ENCODE peak calls at places on chromosomes 13 and 19, in five cellular contexts. One of them, this sample, is unnamed.

GRCh38 chr13:99528547-99528946 is 27.3 kb downstream of the TM9SF2 start:
- DNase-seq in T-helper 1 cell: peak
- DNase-seq in fibroblast of lung: peak
- DNase-seq in nucleus accumbens: no peak
- DNase-seq in stimulated activated CD4-positive, alpha-beta T cell treated with anti-CD3 and anti-CD28 coated beads, Interleukin-4, amount 100 ng/mL, for 4 hours: no peak
- DNase-seq in this sample: no peak

GRCh38 chr19:10812902-10813404 is 23.1 kb downstream of the TMED1 start:
- DNase-seq in T-helper 1 cell: no peak
- DNase-seq in fibroblast of lung: peak
- DNase-seq in stimulated activated CD4-positive, alpha-beta T cell treated with anti-CD3 and anti-CD28 coated beads, Interleukin-4, amount 100 ng/mL, for 4 hours: peak
- DNase-seq in nucleus accumbens: no peak
- DNase-seq in this sample: no peak

GRCh38 chr13:52348081-52348480 is 57.9 kb downstream of the THSD1 start:
- DNase-seq in stimulated activated CD4-positive, alpha-beta T cell treated with anti-CD3 and anti-CD28 coated beads, Interleukin-4, amount 100 ng/mL, for 4 hours: no peak
- DNase-seq in nucleus accumbens: no peak
- DNase-seq in fibroblast of lung: peak
- DNase-seq in T-helper 1 cell: no peak
- DNase-seq in this sample: no peak

GRCh38 chr13:33871207-33872004 is 53.5 kb downstream of the RFC3 start:
- DNase-seq in T-helper 1 cell: no peak
- DNase-seq in stimulated activated CD4-positive, alpha-beta T cell treated with anti-CD3 and anti-CD28 coated beads, Interleukin-4, amount 100 ng/mL, for 4 hours: no peak
- DNase-seq in nucleus accumbens: no peak
- DNase-seq in fibroblast of lung: no peak
- DNase-seq in this sample: no peak

GRCh38 chr13:106114981-106115554 is 420.4 kb downstream of the EFNB2 start:
- DNase-seq in T-helper 1 cell: no peak
- DNase-seq in fibroblast of lung: peak
- DNase-seq in nucleus accumbens: no peak
- DNase-seq in stimulated activated CD4-positive, alpha-beta T cell treated with anti-CD3 and anti-CD28 coated beads, Interleukin-4, amount 100 ng/mL, for 4 hours: no peak
- DNase-seq in this sample: no peak

GRCh38 chr19:46824887-46825730 is 25.5 kb downstream of the AP2S1 start:
- DNase-seq in stimulated activated CD4-positive, alpha-beta T cell treated with anti-CD3 and anti-CD28 coated beads, Interleukin-4, amount 100 ng/mL, for 4 hours: no peak
- DNase-seq in T-helper 1 cell: no peak
- DNase-seq in fibroblast of lung: peak
- DNase-seq in nucleus accumbens: no peak
- DNase-seq in this sample: no peak

GRCh38 chr19:9850235-9850959 is 15.3 kb downstream of the PIN1 start:
- DNase-seq in stimulated activated CD4-positive, alpha-beta T cell treated with anti-CD3 and anti-CD28 coated beads, Interleukin-4, amount 100 ng/mL, for 4 hours: no peak
- DNase-seq in T-helper 1 cell: no peak
- DNase-seq in fibroblast of lung: no peak
- DNase-seq in nucleus accumbens: no peak
- DNase-seq in this sample: no peak

GRCh38 chr13:98942997-98943396 is 34.9 kb downstream of the DOCK9 start:
- DNase-seq in nucleus accumbens: no peak
- DNase-seq in stimulated activated CD4-positive, alpha-beta T cell treated with anti-CD3 and anti-CD28 coated beads, Interleukin-4, amount 100 ng/mL, for 4 hours: no peak
- DNase-seq in fibroblast of lung: peak
- DNase-seq in T-helper 1 cell: no peak
- DNase-seq in this sample: no peak

GRCh38 chr19:3353493-3353892 is 12.9 kb upstream of the NFIC start:
- DNase-seq in stimulated activated CD4-positive, alpha-beta T cell treated with anti-CD3 and anti-CD28 coated beads, Interleukin-4, amount 100 ng/mL, for 4 hours: no peak
- DNase-seq in fibroblast of lung: no peak
- DNase-seq in T-helper 1 cell: no peak
- DNase-seq in nucleus accumbens: no peak
- DNase-seq in this sample: no peak

GRCh38 chr13:24050292-24050711 is 110.2 kb upstream of the SPATA13 start:
- DNase-seq in stimulated activated CD4-positive, alpha-beta T cell treated with anti-CD3 and anti-CD28 coated beads, Interleukin-4, amount 100 ng/mL, for 4 hours: no peak
- DNase-seq in nucleus accumbens: peak
- DNase-seq in fibroblast of lung: peak
- DNase-seq in T-helper 1 cell: no peak
- DNase-seq in this sample: no peak

GRCh38 chr13:111661052-111661451 is 340.6 kb downstream of the TEX29 start:
- DNase-seq in stimulated activated CD4-positive, alpha-beta T cell treated with anti-CD3 and anti-CD28 coated beads, Interleukin-4, amount 100 ng/mL, for 4 hours: no peak
- DNase-seq in T-helper 1 cell: no peak
- DNase-seq in fibroblast of lung: no peak
- DNase-seq in nucleus accumbens: no peak
- DNase-seq in this sample: no peak

GRCh38 chr19:47005873-47006272 is 13.8 kb upstream of the NPAS1 start:
- DNase-seq in stimulated activated CD4-positive, alpha-beta T cell treated with anti-CD3 and anti-CD28 coated beads, Interleukin-4, amount 100 ng/mL, for 4 hours: no peak
- DNase-seq in nucleus accumbens: no peak
- DNase-seq in fibroblast of lung: no peak
- DNase-seq in T-helper 1 cell: no peak
- DNase-seq in this sample: no peak

GRCh38 chr13:51624207-51624606 is 39.9 kb downstream of the WDFY2 start:
- DNase-seq in T-helper 1 cell: no peak
- DNase-seq in fibroblast of lung: no peak
- DNase-seq in stimulated activated CD4-positive, alpha-beta T cell treated with anti-CD3 and anti-CD28 coated beads, Interleukin-4, amount 100 ng/mL, for 4 hours: no peak
- DNase-seq in nucleus accumbens: no peak
- DNase-seq in this sample: no peak

GRCh38 chr19:50003810-50004419 is 21.3 kb downstream of the VRK3 start:
- DNase-seq in fibroblast of lung: peak
- DNase-seq in T-helper 1 cell: no peak
- DNase-seq in stimulated activated CD4-positive, alpha-beta T cell treated with anti-CD3 and anti-CD28 coated beads, Interleukin-4, amount 100 ng/mL, for 4 hours: no peak
- DNase-seq in nucleus accumbens: no peak
- DNase-seq in this sample: no peak

GRCh38 chr13:33017410-33017929 is 1.2 kb downstream of the KL start:
- DNase-seq in stimulated activated CD4-positive, alpha-beta T cell treated with anti-CD3 and anti-CD28 coated beads, Interleukin-4, amount 100 ng/mL, for 4 hours: peak
- DNase-seq in T-helper 1 cell: no peak
- DNase-seq in nucleus accumbens: peak
- DNase-seq in fibroblast of lung: peak
- DNase-seq in this sample: no peak

GRCh38 chr19:38731654-38732301 is 12.5 kb downstream of the CAPN12 start:
- DNase-seq in T-helper 1 cell: no peak
- DNase-seq in nucleus accumbens: no peak
- DNase-seq in fibroblast of lung: no peak
- DNase-seq in stimulated activated CD4-positive, alpha-beta T cell treated with anti-CD3 and anti-CD28 coated beads, Interleukin-4, amount 100 ng/mL, for 4 hours: no peak
- DNase-seq in this sample: no peak

GRCh38 chr19:36150586-36150985 is 1.7 kb downstream of the COX7A1 start:
- DNase-seq in nucleus accumbens: no peak
- DNase-seq in fibroblast of lung: no peak
- DNase-seq in stimulated activated CD4-positive, alpha-beta T cell treated with anti-CD3 and anti-CD28 coated beads, Interleukin-4, amount 100 ng/mL, for 4 hours: no peak
- DNase-seq in T-helper 1 cell: no peak
- DNase-seq in this sample: no peak

GRCh38 chr13:26390203-26390602 is 136.3 kb downstream of the CDK8 start:
- DNase-seq in T-helper 1 cell: no peak
- DNase-seq in nucleus accumbens: no peak
- DNase-seq in stimulated activated CD4-positive, alpha-beta T cell treated with anti-CD3 and anti-CD28 coated beads, Interleukin-4, amount 100 ng/mL, for 4 hours: no peak
- DNase-seq in fibroblast of lung: no peak
- DNase-seq in this sample: no peak

GRCh38 chr19:24101459-24102122 is 14.6 kb downstream of the ZNF254 start:
- DNase-seq in fibroblast of lung: no peak
- DNase-seq in stimulated activated CD4-positive, alpha-beta T cell treated with anti-CD3 and anti-CD28 coated beads, Interleukin-4, amount 100 ng/mL, for 4 hours: no peak
- DNase-seq in T-helper 1 cell: no peak
- DNase-seq in nucleus accumbens: no peak
- DNase-seq in this sample: no peak

GRCh38 chr19:50427997-50428425 is 4.7 kb upstream of the MYBPC2 start:
- DNase-seq in stimulated activated CD4-positive, alpha-beta T cell treated with anti-CD3 and anti-CD28 coated beads, Interleukin-4, amount 100 ng/mL, for 4 hours: peak
- DNase-seq in fibroblast of lung: peak
- DNase-seq in nucleus accumbens: peak
- DNase-seq in T-helper 1 cell: peak
- DNase-seq in this sample: no peak

GRCh38 chr13:75038315-75038881 is 443.6 kb downstream of the TBC1D4 start:
- DNase-seq in stimulated activated CD4-positive, alpha-beta T cell treated with anti-CD3 and anti-CD28 coated beads, Interleukin-4, amount 100 ng/mL, for 4 hours: no peak
- DNase-seq in nucleus accumbens: no peak
- DNase-seq in fibroblast of lung: no peak
- DNase-seq in T-helper 1 cell: no peak
- DNase-seq in this sample: no peak

GRCh38 chr13:21817878-21818277 is 147.0 kb downstream of the FGF9 start:
- DNase-seq in stimulated activated CD4-positive, alpha-beta T cell treated with anti-CD3 and anti-CD28 coated beads, Interleukin-4, amount 100 ng/mL, for 4 hours: no peak
- DNase-seq in T-helper 1 cell: no peak
- DNase-seq in fibroblast of lung: no peak
- DNase-seq in nucleus accumbens: no peak
- DNase-seq in this sample: no peak

GRCh38 chr19:3740431-3740830 is 21.1 kb downstream of the APBA3 start:
- DNase-seq in fibroblast of lung: no peak
- DNase-seq in stimulated activated CD4-positive, alpha-beta T cell treated with anti-CD3 and anti-CD28 coated beads, Interleukin-4, amount 100 ng/mL, for 4 hours: no peak
- DNase-seq in nucleus accumbens: no peak
- DNase-seq in T-helper 1 cell: no peak
- DNase-seq in this sample: no peak

GRCh38 chr19:53977429-53977990 is 13.9 kb upstream of the CACNG6 start:
- DNase-seq in T-helper 1 cell: peak
- DNase-seq in stimulated activated CD4-positive, alpha-beta T cell treated with anti-CD3 and anti-CD28 coated beads, Interleukin-4, amount 100 ng/mL, for 4 hours: peak
- DNase-seq in nucleus accumbens: peak
- DNase-seq in fibroblast of lung: peak
- DNase-seq in this sample: peak

GRCh38 chr13:51557875-51558604 is 26.2 kb upstream of the WDFY2 start:
- DNase-seq in nucleus accumbens: no peak
- DNase-seq in T-helper 1 cell: no peak
- DNase-seq in stimulated activated CD4-positive, alpha-beta T cell treated with anti-CD3 and anti-CD28 coated beads, Interleukin-4, amount 100 ng/mL, for 4 hours: no peak
- DNase-seq in fibroblast of lung: peak
- DNase-seq in this sample: no peak

GRCh38 chr13:40812102-40812501 is 22.7 kb downstream of the SLC25A15 start:
- DNase-seq in T-helper 1 cell: no peak
- DNase-seq in stimulated activated CD4-positive, alpha-beta T cell treated with anti-CD3 and anti-CD28 coated beads, Interleukin-4, amount 100 ng/mL, for 4 hours: no peak
- DNase-seq in fibroblast of lung: no peak
- DNase-seq in nucleus accumbens: no peak
- DNase-seq in this sample: no peak

GRCh38 chr13:25699600-25699999 is 327.8 kb downstream of the ATP8A2 start:
- DNase-seq in T-helper 1 cell: no peak
- DNase-seq in fibroblast of lung: no peak
- DNase-seq in stimulated activated CD4-positive, alpha-beta T cell treated with anti-CD3 and anti-CD28 coated beads, Interleukin-4, amount 100 ng/mL, for 4 hours: no peak
- DNase-seq in nucleus accumbens: no peak
- DNase-seq in this sample: no peak

GRCh38 chr13:33751151-33751550 is 66.8 kb upstream of the RFC3 start:
- DNase-seq in nucleus accumbens: no peak
- DNase-seq in stimulated activated CD4-positive, alpha-beta T cell treated with anti-CD3 and anti-CD28 coated beads, Interleukin-4, amount 100 ng/mL, for 4 hours: no peak
- DNase-seq in T-helper 1 cell: no peak
- DNase-seq in fibroblast of lung: peak
- DNase-seq in this sample: no peak

GRCh38 chr19:30093966-30094770 is 152.1 kb downstream of the URI1 start:
- DNase-seq in nucleus accumbens: no peak
- DNase-seq in stimulated activated CD4-positive, alpha-beta T cell treated with anti-CD3 and anti-CD28 coated beads, Interleukin-4, amount 100 ng/mL, for 4 hours: no peak
- DNase-seq in T-helper 1 cell: no peak
- DNase-seq in fibroblast of lung: no peak
- DNase-seq in this sample: no peak

This sample was measured in effector memory CD4-positive, alpha-beta T cell.